ENCODE peak calls at places on chromosomes 16 and 17, in four cellular contexts. D is CD8-positive, alpha-beta T cell; I is IMR-90; B is HCT116. Z is an unnamed sample.
A peak's percentile ranks its signal among the peaks of the same experiment; 100 is the strongest.

GRCh38 chr16:77143364-77143763 is 47.6 kb upstream of the MON1B start:
- DNase-seq in D (no peak), I (no peak), B (no peak), Z (no peak)

GRCh38 chr17:39711851-39712250 is 12.0 kb downstream of the ERBB2 start:
- DNase-seq in D (no peak), I (no peak), B (no peak), Z (no peak)

GRCh38 chr16:47592232-47592631 is 131.1 kb downstream of the PHKB start:
- DNase-seq in D (no peak), I (no peak), B (no peak), Z (no peak)

GRCh38 chr17:79625706-79626105 is 14.9 kb upstream of the RBFOX3 start:
- DNase-seq in D (no peak), I (no peak), B (no peak), Z (peak; percentile 41)

GRCh38 chr16:48564544-48565444 is 45.2 kb downstream of the N4BP1 start:
- DNase-seq in D (no peak), I (no peak), B (no peak), Z (no peak)

GRCh38 chr16:83806036-83806435 is 1.7 kb upstream of the HSBP1 start:
- DNase-seq in D (no peak), I (no peak), B (no peak), Z (no peak)

GRCh38 chr16:48636521-48636920 is 26.5 kb upstream of the N4BP1 start:
- DNase-seq in D (no peak), I (no peak), B (no peak), Z (no peak)

GRCh38 chr17:49987681-49988441 is 7.2 kb downstream of the DLX3 start:
- DNase-seq in D (no peak), I (no peak), B (no peak), Z (peak; percentile 39)

GRCh38 chr17:62064791-62065563 is at the start of gene MED13:
- DNase-seq in D (peak; percentile 65), I (peak; percentile 19), B (no peak), Z (peak; percentile 71)

GRCh38 chr16:58413359-58413758 is 21.1 kb downstream of the GINS3 start:
- DNase-seq in D (no peak), I (no peak), B (no peak), Z (no peak)

GRCh38 chr17:16987830-16988601 is 16.1 kb upstream of the TNFRSF13B start:
- DNase-seq in D (peak; percentile 54), I (peak; percentile 75), B (no peak), Z (peak; percentile 75)

GRCh38 chr17:42681976-42682375 is 333 bp upstream of the CCR10 start:
- DNase-seq in D (no peak), I (no peak), B (no peak), Z (no peak)

DNA sequence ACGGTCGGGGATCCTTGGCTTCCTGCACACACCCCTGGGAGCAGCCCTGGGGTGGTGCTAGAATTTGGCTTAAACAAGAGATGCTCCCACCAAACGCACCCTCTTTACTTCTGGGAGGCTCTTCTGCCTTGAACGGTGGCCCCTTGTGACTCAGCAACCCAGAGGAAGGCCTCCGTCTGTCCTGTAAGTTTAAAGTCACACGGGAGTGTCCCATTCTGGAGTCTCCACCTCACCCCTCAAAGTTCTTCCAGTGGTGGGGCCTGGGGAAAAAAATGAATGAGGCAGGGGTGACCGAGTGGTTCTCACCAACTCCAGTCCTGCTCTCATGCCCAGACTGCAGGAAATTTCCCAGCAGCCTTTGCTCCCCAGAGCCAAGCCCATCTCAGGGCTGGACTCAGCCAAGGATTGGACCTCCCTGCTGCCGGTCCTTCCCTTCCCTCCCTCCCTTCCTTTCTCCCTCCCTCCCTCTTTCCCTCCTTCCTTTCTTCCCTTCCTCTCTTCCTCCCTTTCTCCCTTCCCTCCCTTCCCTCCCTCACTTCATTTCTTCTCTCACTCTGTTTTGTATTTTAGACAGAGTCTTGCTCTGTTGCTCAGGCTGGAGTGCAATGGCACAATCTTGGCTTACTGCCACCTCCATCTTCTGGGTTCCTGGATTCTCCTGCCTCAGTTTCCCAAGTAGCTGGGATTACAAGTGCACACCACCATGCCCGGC is 11.4 kb downstream of the ITGAD start:
- DNase-seq in D (no peak), I (no peak), B (peak; percentile 67), Z (peak; percentile 65)
- H3K4me1 ChIP-seq in D (peaks cover 8% of the 10 kb centered on the region), I (no peaks in the 10 kb centered on the region), B (peaks cover 9% of the 10 kb centered on the region), Z (peaks cover 38% of the 10 kb centered on the region)

DNA sequence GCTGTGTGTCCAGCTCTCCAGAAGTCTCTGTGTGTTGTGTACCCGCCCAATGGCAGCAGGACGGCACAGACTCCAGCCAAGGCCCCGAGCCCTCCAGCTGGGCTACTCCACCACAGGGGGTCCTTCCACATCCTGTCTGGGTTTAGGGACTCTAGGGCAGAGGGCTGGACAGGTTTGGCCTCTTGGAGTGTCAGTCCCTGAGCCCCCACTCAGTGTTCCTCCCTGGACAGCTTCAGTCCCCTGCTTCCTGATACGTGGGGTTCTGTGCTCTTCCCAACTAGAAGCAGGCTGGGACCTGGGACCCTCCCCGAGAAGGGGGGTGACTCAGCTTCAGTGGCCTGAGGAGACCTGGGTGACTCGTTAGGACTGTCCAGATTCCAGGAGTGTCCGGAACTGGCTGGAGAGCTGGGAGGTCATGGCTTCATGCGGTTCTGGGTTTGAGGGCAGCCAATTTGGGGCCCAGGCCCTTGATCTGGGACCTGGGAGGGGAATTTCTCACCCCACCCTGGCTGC is 4.2 kb downstream of the CDK3 start:
- DNase-seq in D (no peak), I (peak; percentile 58), B (no peak), Z (no peak)
- H3K27ac ChIP-seq in D (no peak overlapping the region), I (peak overlapping the region; percentile 6), B (peak overlapping the region; percentile 16), Z (no peak overlapping the region)

GRCh38 chr16:30996324-30996999 is 11.5 kb downstream of the HSD3B7 start:
- DNase-seq in D (no peak), I (no peak), B (no peak), Z (peak; percentile 30)
- H3K4me3 ChIP-seq in D (peak overlapping the region; percentile 93), I (peak overlapping the region; percentile 54), B (peak overlapping the region; percentile 72), Z (peak overlapping the region; percentile 44)

DNA sequence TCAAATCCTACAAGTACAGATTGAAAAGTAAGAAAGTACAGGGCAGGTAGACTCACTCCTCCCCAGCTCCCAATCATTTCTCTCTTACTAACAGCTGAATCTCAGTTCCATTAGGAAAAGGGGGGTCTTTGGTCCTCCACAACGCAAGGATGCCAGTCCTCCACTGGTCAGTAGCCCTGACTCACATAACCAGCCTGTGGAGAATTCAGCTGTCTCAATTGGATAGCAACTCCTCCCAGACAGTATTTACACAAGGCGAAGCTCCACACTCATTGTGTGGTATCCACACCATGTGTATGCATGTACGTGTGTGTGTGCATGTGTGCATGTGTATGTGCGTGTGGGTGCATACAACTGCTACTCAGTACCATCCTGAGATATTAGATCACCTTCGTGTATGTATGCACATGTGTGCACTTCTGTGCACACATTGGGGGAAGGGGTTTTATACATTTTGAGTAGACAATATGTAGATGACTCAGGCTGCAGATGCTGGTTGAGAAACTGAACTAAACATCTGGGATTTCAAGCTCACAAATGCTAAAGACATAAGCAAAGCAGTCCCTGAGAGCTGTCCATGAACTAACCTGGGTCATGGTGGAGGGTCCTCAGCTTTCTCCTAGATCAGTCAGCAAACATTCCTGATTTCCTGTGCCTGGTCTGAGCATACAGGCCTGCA is 240.1 kb downstream of the SLC39A11 start:
- DNase-seq in D (no peak), I (peak; percentile 64), B (no peak), Z (no peak)
- H3K4me1 ChIP-seq in D (no peaks in the 10 kb centered on the region), I (peaks cover 3% of the 10 kb centered on the region), B (no peaks in the 10 kb centered on the region), Z (no peaks in the 10 kb centered on the region)

GRCh38 chr17:885971-886571 is 93.5 kb downstream of the NXN start:
- DNase-seq in D (no peak), I (no peak), B (no peak), Z (no peak)
- H3K27ac ChIP-seq in D (no peak overlapping the region), I (no peak overlapping the region), B (no peak overlapping the region), Z (no peak overlapping the region)

GRCh38 chr16:30353438-30354129 is 1.5 kb downstream of the CD2BP2 start:
- DNase-seq in D (no peak), I (no peak), B (no peak), Z (no peak)
- H3K4me3 ChIP-seq in D (peak overlapping the region; percentile 70), I (no peak overlapping the region), B (peak overlapping the region; percentile 86), Z (peak overlapping the region; percentile 88)

GRCh38 chr16:67227567-67227921 is 614 bp downstream of the TMEM208 start:
- DNase-seq in D (no peak), I (no peak), B (no peak), Z (no peak)
- H3K4me1 ChIP-seq in D (peaks cover 26% of the 10 kb centered on the region), I (peaks cover 12% of the 10 kb centered on the region), B (peaks cover 6% of the 10 kb centered on the region), Z (peaks cover 20% of the 10 kb centered on the region)

DNA sequence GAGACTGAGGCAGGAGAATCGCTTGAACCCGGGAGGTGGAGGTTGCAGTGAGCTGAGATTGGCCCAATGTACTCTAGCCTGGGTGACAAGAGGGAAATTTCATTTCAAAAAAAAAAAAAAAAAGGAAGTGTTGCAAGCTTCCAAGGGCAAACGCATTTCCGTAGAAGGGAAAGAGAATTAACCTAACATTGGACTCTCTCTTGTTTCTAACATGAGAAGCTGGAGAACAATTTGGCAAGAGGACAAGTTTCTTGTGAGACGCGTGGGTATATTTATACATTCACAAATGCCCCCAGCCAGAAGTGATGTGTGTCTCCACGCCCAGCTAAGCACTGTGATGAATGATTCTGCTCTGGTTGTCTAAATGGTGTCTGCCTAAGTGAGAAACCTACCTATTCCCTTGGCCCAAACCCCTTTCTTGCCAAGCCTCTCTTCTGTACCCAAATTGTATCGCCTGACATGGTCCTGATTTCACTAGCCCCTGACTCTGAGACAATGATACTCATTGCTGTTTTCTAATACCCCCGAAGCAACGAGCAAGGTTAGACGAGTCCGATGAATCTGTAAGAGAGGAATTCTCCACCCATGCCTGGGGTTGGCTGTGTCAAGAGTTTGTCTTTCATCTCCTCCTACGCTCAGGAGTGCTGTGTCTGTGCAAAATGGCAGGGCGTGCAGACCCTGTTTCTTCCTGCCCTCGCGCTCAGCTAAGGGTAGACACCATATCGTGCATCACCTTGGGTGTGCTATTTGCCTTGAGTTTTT is 14.2 kb upstream of the ST6GALNAC2 start:
- DNase-seq in D (no peak), I (peak; percentile 18), B (no peak), Z (no peak)
- H3K27ac ChIP-seq in D (no peak overlapping the region), I (no peak overlapping the region), B (no peak overlapping the region), Z (no peak overlapping the region)

GRCh38 chr17:45402916-45403315 is 29.8 kb downstream of the ARHGAP27 start:
- DNase-seq in D (no peak), I (no peak), B (no peak), Z (no peak)

GRCh38 chr17:45403906-45404490 is 28.7 kb downstream of the ARHGAP27 start:
- DNase-seq in D (no peak), I (no peak), B (no peak), Z (no peak)

GRCh38 chr17:45405250-45406086 is 27.2 kb downstream of the ARHGAP27 start:
- DNase-seq in D (no peak), I (no peak), B (no peak), Z (peak; percentile 46)

GRCh38 chr17:45406107-45406506 is 26.6 kb downstream of the ARHGAP27 start:
- DNase-seq in D (no peak), I (no peak), B (no peak), Z (no peak)

GRCh38 chr17:45404870-45405249 is 27.8 kb downstream of the ARHGAP27 start:
- DNase-seq in D (no peak), I (no peak), B (no peak), Z (no peak)
- H3K4me3 ChIP-seq in D (no peak overlapping the region), I (no peak overlapping the region), B (no peak overlapping the region), Z (no peak overlapping the region)

Z was measured in SJSA1.